ENCODE peak calls at places on chromosomes 12 and 14, in six cellular contexts. One of them, this sample, is unnamed.

GRCh38 chr12:92469837-92470236 is 233.0 kb upstream of the PLEKHG7 start:
- DNase-seq in A549: peak; percentile 47
- DNase-seq in GM23248: peak; percentile 46
- DNase-seq in left ventricle myocardium inferior: peak; percentile 68
- DNase-seq in thoracic aorta: no peak
- DNase-seq in endothelial cell of umbilical vein: peak; percentile 11
- DNase-seq in this sample: peak; percentile 25

GRCh38 chr12:124939428-124940142 is 25.1 kb upstream of the UBC start:
- DNase-seq in A549: peak; percentile 97
- DNase-seq in GM23248: peak; percentile 91
- DNase-seq in left ventricle myocardium inferior: peak; percentile 85
- DNase-seq in thoracic aorta: peak; percentile 60
- DNase-seq in endothelial cell of umbilical vein: peak; percentile 91
- DNase-seq in this sample: peak; percentile 94

GRCh38 chr14:68464716-68465115 is 328.2 kb downstream of the ZFP36L1 start:
- DNase-seq in A549: peak; percentile 94
- DNase-seq in GM23248: peak; percentile 78
- DNase-seq in left ventricle myocardium inferior: no peak
- DNase-seq in thoracic aorta: no peak
- DNase-seq in endothelial cell of umbilical vein: peak; percentile 63
- DNase-seq in this sample: peak; percentile 68

GRCh38 chr14:21408152-21408551 is 24.3 kb upstream of the SUPT16H start:
- DNase-seq in A549: peak; percentile 20
- DNase-seq in GM23248: peak; percentile 83
- DNase-seq in left ventricle myocardium inferior: no peak
- DNase-seq in thoracic aorta: no peak
- DNase-seq in endothelial cell of umbilical vein: no peak
- DNase-seq in this sample: peak; percentile 82

GRCh38 chr12:74689071-74689655 is 151.5 kb downstream of the ATXN7L3B start:
- DNase-seq in A549: peak; percentile 67
- DNase-seq in GM23248: peak; percentile 65
- DNase-seq in left ventricle myocardium inferior: no peak
- DNase-seq in thoracic aorta: no peak
- DNase-seq in endothelial cell of umbilical vein: peak; percentile 49
- DNase-seq in this sample: peak; percentile 70

GRCh38 chr12:108215458-108215857 is 86.4 kb downstream of the WSCD2 start:
- DNase-seq in A549: no peak
- DNase-seq in GM23248: no peak
- DNase-seq in left ventricle myocardium inferior: no peak
- DNase-seq in thoracic aorta: no peak
- DNase-seq in endothelial cell of umbilical vein: no peak
- DNase-seq in this sample: no peak

GRCh38 chr14:94005324-94005723 is 8.2 kb downstream of the CCDC197 start:
- DNase-seq in A549: no peak
- DNase-seq in GM23248: peak; percentile 34
- DNase-seq in left ventricle myocardium inferior: no peak
- DNase-seq in thoracic aorta: no peak
- DNase-seq in endothelial cell of umbilical vein: no peak
- DNase-seq in this sample: no peak

GRCh38 chr12:130557876-130558770 is 158.0 kb downstream of the RIMBP2 start:
- DNase-seq in A549: no peak
- DNase-seq in GM23248: no peak
- DNase-seq in left ventricle myocardium inferior: no peak
- DNase-seq in thoracic aorta: no peak
- DNase-seq in endothelial cell of umbilical vein: no peak
- DNase-seq in this sample: no peak

GRCh38 chr12:43742106-43742505 is 16.5 kb downstream of the PUS7L start:
- DNase-seq in A549: no peak
- DNase-seq in GM23248: peak; percentile 89
- DNase-seq in left ventricle myocardium inferior: no peak
- DNase-seq in thoracic aorta: no peak
- DNase-seq in endothelial cell of umbilical vein: no peak
- DNase-seq in this sample: peak; percentile 91

GRCh38 chr12:117365072-117365616 is 3.7 kb upstream of the NOS1 start:
- DNase-seq in A549: no peak
- DNase-seq in GM23248: no peak
- DNase-seq in left ventricle myocardium inferior: no peak
- DNase-seq in thoracic aorta: no peak
- DNase-seq in endothelial cell of umbilical vein: no peak
- DNase-seq in this sample: no peak

GRCh38 chr12:91964501-91964900 is 181.1 kb downstream of the BTG1 start:
- DNase-seq in A549: no peak
- DNase-seq in GM23248: no peak
- DNase-seq in left ventricle myocardium inferior: no peak
- DNase-seq in thoracic aorta: no peak
- DNase-seq in endothelial cell of umbilical vein: no peak
- DNase-seq in this sample: peak; percentile 16

GRCh38 chr12:27580561-27581330 is 56.7 kb downstream of the PPFIBP1 start:
- DNase-seq in A549: no peak
- DNase-seq in GM23248: no peak
- DNase-seq in left ventricle myocardium inferior: no peak
- DNase-seq in thoracic aorta: no peak
- DNase-seq in endothelial cell of umbilical vein: no peak
- DNase-seq in this sample: no peak

GRCh38 chr14:98082833-98083232 is 1189.2 kb downstream of the BCL11B start:
- DNase-seq in A549: no peak
- DNase-seq in GM23248: no peak
- DNase-seq in left ventricle myocardium inferior: no peak
- DNase-seq in thoracic aorta: no peak
- DNase-seq in endothelial cell of umbilical vein: no peak
- DNase-seq in this sample: no peak

GRCh38 chr14:21231020-21231652 is 38.1 kb downstream of the HNRNPC start:
- DNase-seq in A549: no peak
- DNase-seq in GM23248: no peak
- DNase-seq in left ventricle myocardium inferior: no peak
- DNase-seq in thoracic aorta: no peak
- DNase-seq in endothelial cell of umbilical vein: no peak
- DNase-seq in this sample: no peak

GRCh38 chr12:25052191-25053020 is 103.5 kb upstream of the BCAT1 start:
- DNase-seq in A549: no peak
- DNase-seq in GM23248: no peak
- DNase-seq in left ventricle myocardium inferior: no peak
- DNase-seq in thoracic aorta: no peak
- DNase-seq in endothelial cell of umbilical vein: no peak
- DNase-seq in this sample: no peak

GRCh38 chr14:21860172-21860571 is 186.6 kb upstream of the OR4E1 start:
- DNase-seq in A549: peak; percentile 28
- DNase-seq in GM23248: peak; percentile 8
- DNase-seq in left ventricle myocardium inferior: no peak
- DNase-seq in thoracic aorta: no peak
- DNase-seq in endothelial cell of umbilical vein: peak; percentile 58
- DNase-seq in this sample: peak; percentile 29

GRCh38 chr12:114841557-114842251 is 157.7 kb upstream of the TBX3 start:
- DNase-seq in A549: no peak
- DNase-seq in GM23248: no peak
- DNase-seq in left ventricle myocardium inferior: no peak
- DNase-seq in thoracic aorta: no peak
- DNase-seq in endothelial cell of umbilical vein: no peak
- DNase-seq in this sample: no peak

GRCh38 chr14:75440733-75441474 is 13.1 kb downstream of the JDP2 start:
- DNase-seq in A549: no peak
- DNase-seq in GM23248: peak; percentile 95
- DNase-seq in left ventricle myocardium inferior: peak; percentile 48
- DNase-seq in thoracic aorta: no peak
- DNase-seq in endothelial cell of umbilical vein: no peak
- DNase-seq in this sample: peak; percentile 95

GRCh38 chr14:56587701-56588100 is 8.1 kb downstream of the TMEM260 start:
- DNase-seq in A549: no peak
- DNase-seq in GM23248: no peak
- DNase-seq in left ventricle myocardium inferior: no peak
- DNase-seq in thoracic aorta: no peak
- DNase-seq in endothelial cell of umbilical vein: no peak
- DNase-seq in this sample: no peak

GRCh38 chr12:16389594-16389993 is 42.1 kb downstream of the MGST1 start:
- DNase-seq in A549: no peak
- DNase-seq in GM23248: peak; percentile 85
- DNase-seq in left ventricle myocardium inferior: no peak
- DNase-seq in thoracic aorta: no peak
- DNase-seq in endothelial cell of umbilical vein: no peak
- DNase-seq in this sample: peak; percentile 91

GRCh38 chr12:130366159-130366558 is 28.5 kb downstream of the PIWIL1 start:
- DNase-seq in A549: no peak
- DNase-seq in GM23248: no peak
- DNase-seq in left ventricle myocardium inferior: no peak
- DNase-seq in thoracic aorta: no peak
- DNase-seq in endothelial cell of umbilical vein: no peak
- DNase-seq in this sample: no peak

GRCh38 chr12:42766754-42767153 is 177.2 kb upstream of the PRICKLE1 start:
- DNase-seq in A549: no peak
- DNase-seq in GM23248: no peak
- DNase-seq in left ventricle myocardium inferior: no peak
- DNase-seq in thoracic aorta: no peak
- DNase-seq in endothelial cell of umbilical vein: no peak
- DNase-seq in this sample: no peak

GRCh38 chr12:110233212-110233903 is 47.7 kb upstream of the ATP2A2 start:
- DNase-seq in A549: peak; percentile 47
- DNase-seq in GM23248: no peak
- DNase-seq in left ventricle myocardium inferior: no peak
- DNase-seq in thoracic aorta: no peak
- DNase-seq in endothelial cell of umbilical vein: no peak
- DNase-seq in this sample: no peak

GRCh38 chr14:75295061-75295461 is 16.4 kb downstream of the FOS start:
- DNase-seq in A549: peak; percentile 87
- DNase-seq in GM23248: peak; percentile 85
- DNase-seq in left ventricle myocardium inferior: peak; percentile 57
- DNase-seq in thoracic aorta: no peak
- DNase-seq in endothelial cell of umbilical vein: peak; percentile 59
- DNase-seq in this sample: peak; percentile 83

GRCh38 chr14:92610849-92611271 is 97.3 kb downstream of the RIN3 start:
- DNase-seq in A549: no peak
- DNase-seq in GM23248: no peak
- DNase-seq in left ventricle myocardium inferior: no peak
- DNase-seq in thoracic aorta: no peak
- DNase-seq in endothelial cell of umbilical vein: peak; percentile 52
- DNase-seq in this sample: no peak

GRCh38 chr14:53714495-53715389 is 241.9 kb downstream of the BMP4 start:
- DNase-seq in A549: no peak
- DNase-seq in GM23248: no peak
- DNase-seq in left ventricle myocardium inferior: no peak
- DNase-seq in thoracic aorta: no peak
- DNase-seq in endothelial cell of umbilical vein: peak; percentile 83
- DNase-seq in this sample: no peak

GRCh38 chr12:22275847-22276246 is 58.7 kb downstream of the ST8SIA1 start:
- DNase-seq in A549: peak; percentile 82
- DNase-seq in GM23248: peak; percentile 98
- DNase-seq in left ventricle myocardium inferior: peak; percentile 86
- DNase-seq in thoracic aorta: peak; percentile 87
- DNase-seq in endothelial cell of umbilical vein: peak; percentile 58
- DNase-seq in this sample: peak; percentile 99

GRCh38 chr12:27277846-27278260 is 33.8 kb downstream of the STK38L start:
- DNase-seq in A549: peak; percentile 62
- DNase-seq in GM23248: peak; percentile 88
- DNase-seq in left ventricle myocardium inferior: no peak
- DNase-seq in thoracic aorta: peak; percentile 60
- DNase-seq in endothelial cell of umbilical vein: peak; percentile 74
- DNase-seq in this sample: peak; percentile 93

GRCh38 chr14:75993567-75994041 is 8.0 kb downstream of the IFT43 start:
- DNase-seq in A549: no peak
- DNase-seq in GM23248: no peak
- DNase-seq in left ventricle myocardium inferior: no peak
- DNase-seq in thoracic aorta: no peak
- DNase-seq in endothelial cell of umbilical vein: no peak
- DNase-seq in this sample: no peak

GRCh38 chr12:92602476-92602875 is 100.3 kb upstream of the PLEKHG7 start:
- DNase-seq in A549: peak; percentile 82
- DNase-seq in GM23248: peak; percentile 91
- DNase-seq in left ventricle myocardium inferior: no peak
- DNase-seq in thoracic aorta: no peak
- DNase-seq in endothelial cell of umbilical vein: peak; percentile 41
- DNase-seq in this sample: peak; percentile 92

GRCh38 chr14:59018460-59018859 is 170.0 kb upstream of the DAAM1 start:
- DNase-seq in A549: no peak
- DNase-seq in GM23248: no peak
- DNase-seq in left ventricle myocardium inferior: no peak
- DNase-seq in thoracic aorta: no peak
- DNase-seq in endothelial cell of umbilical vein: no peak
- DNase-seq in this sample: no peak

GRCh38 chr12:49364989-49365388 is 2.3 kb upstream of the SPATS2 start:
- DNase-seq in A549: no peak
- DNase-seq in GM23248: peak; percentile 86
- DNase-seq in left ventricle myocardium inferior: no peak
- DNase-seq in thoracic aorta: no peak
- DNase-seq in endothelial cell of umbilical vein: peak; percentile 72
- DNase-seq in this sample: peak; percentile 95
- H3K4me3 ChIP-seq in A549: no peak overlapping the region
- H3K4me3 ChIP-seq in GM23248: no peak overlapping the region
- H3K4me3 ChIP-seq in left ventricle myocardium inferior: no peak overlapping the region
- H3K4me3 ChIP-seq in thoracic aorta: no peak overlapping the region
- H3K4me3 ChIP-seq in endothelial cell of umbilical vein: no peak overlapping the region
- H3K4me3 ChIP-seq in this sample: no peak overlapping the region

DNA sequence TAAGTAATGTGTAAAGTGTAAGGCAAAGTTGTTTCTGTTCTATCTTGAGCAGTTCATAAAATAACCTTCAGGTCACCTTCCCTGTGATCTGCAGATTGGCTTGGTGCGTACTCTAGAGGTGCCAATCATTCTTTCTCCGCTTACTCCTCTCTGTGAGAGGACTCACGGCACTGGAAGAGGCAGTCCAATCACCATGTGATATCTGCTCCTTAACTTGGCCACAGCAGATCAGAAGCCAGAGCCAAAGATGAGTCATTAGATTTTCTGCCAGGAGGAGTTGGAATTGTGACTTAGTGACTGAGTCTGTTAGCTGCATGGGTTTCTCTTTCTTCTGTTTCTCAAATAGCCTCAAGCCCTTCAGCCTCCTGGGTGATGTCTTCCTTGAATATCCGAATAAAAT is 165.5 kb downstream of the SLC41A2 start:
- DNase-seq in A549: peak; percentile 59
- DNase-seq in GM23248: peak; percentile 92
- DNase-seq in left ventricle myocardium inferior: no peak
- DNase-seq in thoracic aorta: peak; percentile 47
- DNase-seq in endothelial cell of umbilical vein: peak; percentile 43
- DNase-seq in this sample: peak; percentile 96
- H3K4me3 ChIP-seq in A549: no peak overlapping the region
- H3K4me3 ChIP-seq in GM23248: peak overlapping the region; percentile 50
- H3K4me3 ChIP-seq in left ventricle myocardium inferior: no peak overlapping the region
- H3K4me3 ChIP-seq in thoracic aorta: peak overlapping the region; percentile 20
- H3K4me3 ChIP-seq in endothelial cell of umbilical vein: no peak overlapping the region
- H3K4me3 ChIP-seq in this sample: no peak overlapping the region

GRCh38 chr12:3201741-3202500 is 124.7 kb downstream of the TSPAN9 start:
- DNase-seq in A549: no peak
- DNase-seq in GM23248: no peak
- DNase-seq in left ventricle myocardium inferior: peak; percentile 60
- DNase-seq in thoracic aorta: no peak
- DNase-seq in endothelial cell of umbilical vein: no peak
- DNase-seq in this sample: peak; percentile 12
- H3K4me3 ChIP-seq in A549: no peak overlapping the region
- H3K4me3 ChIP-seq in GM23248: no peak overlapping the region
- H3K4me3 ChIP-seq in left ventricle myocardium inferior: peak overlapping the region; percentile 76
- H3K4me3 ChIP-seq in thoracic aorta: peak overlapping the region; percentile 73
- H3K4me3 ChIP-seq in endothelial cell of umbilical vein: no peak overlapping the region
- H3K4me3 ChIP-seq in this sample: no peak overlapping the region

DNA sequence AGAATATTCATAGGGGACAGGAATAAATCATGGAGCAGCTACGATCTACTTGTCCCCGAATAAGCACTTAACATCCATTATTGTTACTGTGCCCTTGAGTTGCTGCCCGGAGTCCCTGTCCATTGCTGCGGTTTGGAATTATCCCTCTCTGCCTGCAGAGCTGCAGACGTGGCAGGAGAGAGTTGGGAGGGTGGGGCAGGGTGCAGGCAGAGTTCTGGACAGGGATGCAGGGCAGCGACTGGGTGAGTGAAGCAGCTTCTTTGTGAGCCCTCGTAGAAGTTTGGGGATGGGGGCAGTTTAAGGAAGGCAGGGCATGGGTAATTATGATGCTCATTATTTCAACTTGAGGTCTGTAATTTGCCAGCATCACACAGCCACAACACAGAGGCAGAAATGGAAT is 52.6 kb upstream of the STON2 start:
- DNase-seq in A549: no peak
- DNase-seq in GM23248: peak; percentile 37
- DNase-seq in left ventricle myocardium inferior: no peak
- DNase-seq in thoracic aorta: no peak
- DNase-seq in endothelial cell of umbilical vein: no peak
- DNase-seq in this sample: no peak
- H3K4me3 ChIP-seq in A549: no peak overlapping the region
- H3K4me3 ChIP-seq in GM23248: peak overlapping the region; percentile 34
- H3K4me3 ChIP-seq in left ventricle myocardium inferior: no peak overlapping the region
- H3K4me3 ChIP-seq in thoracic aorta: peak overlapping the region; percentile 6
- H3K4me3 ChIP-seq in endothelial cell of umbilical vein: no peak overlapping the region
- H3K4me3 ChIP-seq in this sample: no peak overlapping the region